ENCODE peak calls at places on chromosomes 13 and 19, in seven cellular contexts. U is dorsolateral prefrontal cortex, E is BJ, H is foreskin fibroblast, I is fibroblast of mammary gland, V is IMR-90, C is psoas muscle. P is an unnamed sample.

GRCh38 chr13:46553886-46554855 is 1.2 kb downstream of the LRCH1 start:
- DNase-seq in U (peak; percentile 35), E (no peak), H (peak; percentile 88), I (peak; percentile 84), V (peak; percentile 95), C (peak; percentile 76), P (peak; percentile 97)

GRCh38 chr19:54137913-54138776 is 583 bp downstream of the CNOT3 start:
- DNase-seq in U (no peak), E (no peak), H (peak; percentile 49), I (no peak), V (no peak), C (peak; percentile 73), P (no peak)

GRCh38 chr13:113877149-113877990 is 13.5 kb upstream of the GAS6 start:
- DNase-seq in U (no peak), E (no peak), H (no peak), I (no peak), V (no peak), C (no peak), P (no peak)

GRCh38 chr13:112529216-112529615 is 58.7 kb downstream of the TUBGCP3 start:
- DNase-seq in U (no peak), E (no peak), H (no peak), I (no peak), V (no peak), C (no peak), P (no peak)

GRCh38 chr13:113903361-113903760 is 39.5 kb upstream of the GAS6 start:
- DNase-seq in U (no peak), E (no peak), H (peak; percentile 74), I (no peak), V (peak; percentile 78), C (no peak), P (no peak)

GRCh38 chr19:39966617-39967016 is 4.3 kb upstream of the PSMC4 start:
- DNase-seq in U (no peak), E (no peak), H (no peak), I (no peak), V (no peak), C (no peak), P (no peak)

GRCh38 chr19:1085676-1086442 is 9.3 kb downstream of the POLR2E start:
- DNase-seq in U (no peak), E (no peak), H (no peak), I (no peak), V (no peak), C (peak; percentile 59), P (no peak)

GRCh38 chr13:62162860-62163259 is 747.2 kb upstream of the PCDH20 start:
- DNase-seq in U (no peak), E (no peak), H (no peak), I (no peak), V (no peak), C (no peak), P (no peak)

GRCh38 chr13:54945978-54946377 is 1917.4 kb downstream of the OLFM4 start:
- DNase-seq in U (no peak), E (no peak), H (no peak), I (no peak), V (no peak), C (no peak), P (no peak)

GRCh38 chr19:28425431-28425931 is 787.5 kb downstream of the UQCRFS1 start:
- DNase-seq in U (no peak), E (peak; percentile 6), H (no peak), I (peak; percentile 25), V (no peak), C (no peak), P (no peak)

GRCh38 chr13:79781829-79782540 is 301.0 kb downstream of the NDFIP2 start:
- DNase-seq in U (no peak), E (no peak), H (no peak), I (no peak), V (peak; percentile 55), C (no peak), P (no peak)

GRCh38 chr13:113124211-113125025 is 1.8 kb downstream of the F10 start:
- DNase-seq in U (no peak), E (no peak), H (no peak), I (no peak), V (no peak), C (no peak), P (no peak)

GRCh38 chr19:5313307-5313706 is 27.3 kb downstream of the PTPRS start:
- DNase-seq in U (no peak), E (no peak), H (no peak), I (no peak), V (no peak), C (no peak), P (no peak)

GRCh38 chr13:111038887-111039286 is 76.2 kb upstream of the ARHGEF7 start:
- DNase-seq in U (no peak), E (no peak), H (no peak), I (no peak), V (no peak), C (no peak), P (no peak)

GRCh38 chr19:56133858-56134654 is 7.0 kb upstream of the ZNF444 start:
- DNase-seq in U (no peak), E (no peak), H (peak; percentile 49), I (peak; percentile 68), V (peak; percentile 17), C (no peak), P (no peak)

GRCh38 chr13:19927117-19927734 is 31.3 kb upstream of the ZMYM2 start:
- DNase-seq in U (no peak), E (peak; percentile 9), H (peak; percentile 47), I (peak; percentile 57), V (peak; percentile 31), C (no peak), P (peak; percentile 48)

GRCh38 chr19:16359074-16359473 is 34.4 kb downstream of the KLF2 start:
- DNase-seq in U (no peak), E (no peak), H (no peak), I (no peak), V (no peak), C (no peak), P (no peak)

GRCh38 chr13:30934803-30935202 is 2.3 kb downstream of the TEX26 start:
- DNase-seq in U (no peak), E (no peak), H (no peak), I (no peak), V (no peak), C (no peak), P (no peak)

GRCh38 chr13:30936920-30937319 is 4.5 kb downstream of the TEX26 start:
- DNase-seq in U (no peak), E (no peak), H (no peak), I (no peak), V (no peak), C (no peak), P (no peak)

GRCh38 chr13:30933334-30933681 is 852 bp downstream of the TEX26 start:
- DNase-seq in U (no peak), E (no peak), H (no peak), I (no peak), V (no peak), C (no peak), P (no peak)

GRCh38 chr13:30932481-30933333 is at the start of gene TEX26:
- DNase-seq in U (no peak), E (no peak), H (no peak), I (no peak), V (no peak), C (peak; percentile 59), P (no peak)

DNA sequence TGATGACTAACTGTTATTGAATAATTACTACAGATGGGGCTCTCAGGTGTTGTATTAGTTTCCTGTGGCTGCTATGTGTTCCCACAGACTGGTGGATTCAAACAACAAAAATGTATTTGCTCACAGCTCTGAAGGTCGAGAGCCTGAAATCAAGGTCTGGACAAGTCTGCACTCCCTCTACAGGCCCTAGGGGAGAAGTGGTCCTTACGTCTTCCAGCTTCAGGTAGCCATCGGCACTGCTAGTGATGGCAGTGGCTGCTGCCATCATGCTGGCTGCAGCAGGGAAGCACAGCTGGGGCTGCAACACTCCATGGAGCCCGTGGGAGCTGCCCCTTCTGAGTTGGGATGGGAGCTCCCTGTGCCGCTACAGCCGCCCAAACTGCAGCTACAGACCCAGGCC is 1.9 kb downstream of the TEX26 start:
- DNase-seq in U (no peak), E (no peak), H (no peak), I (no peak), V (peak; percentile 14), C (no peak), P (peak; percentile 9)
- TF ChIP-seq CTCF in U (no peak), E (peak; percentile 3), H (peak; percentile 3), I (no peak), V (peak; percentile 17), C (no peak), P (peak; percentile 20)

GRCh38 chr13:70108276-70108845 is at the start of gene KLHL1:
- DNase-seq in U (no peak), E (no peak), H (no peak), I (no peak), V (no peak), C (no peak), P (no peak)

GRCh38 chr13:70107125-70107497 is 515 bp upstream of the ATXN8OS start:
- DNase-seq in U (no peak), E (no peak), H (no peak), I (no peak), V (no peak), C (no peak), P (no peak)

GRCh38 chr13:70104481-70104880 is 3.1 kb upstream of the ATXN8OS start:
- DNase-seq in U (no peak), E (no peak), H (no peak), I (no peak), V (no peak), C (no peak), P (no peak)

DNA sequence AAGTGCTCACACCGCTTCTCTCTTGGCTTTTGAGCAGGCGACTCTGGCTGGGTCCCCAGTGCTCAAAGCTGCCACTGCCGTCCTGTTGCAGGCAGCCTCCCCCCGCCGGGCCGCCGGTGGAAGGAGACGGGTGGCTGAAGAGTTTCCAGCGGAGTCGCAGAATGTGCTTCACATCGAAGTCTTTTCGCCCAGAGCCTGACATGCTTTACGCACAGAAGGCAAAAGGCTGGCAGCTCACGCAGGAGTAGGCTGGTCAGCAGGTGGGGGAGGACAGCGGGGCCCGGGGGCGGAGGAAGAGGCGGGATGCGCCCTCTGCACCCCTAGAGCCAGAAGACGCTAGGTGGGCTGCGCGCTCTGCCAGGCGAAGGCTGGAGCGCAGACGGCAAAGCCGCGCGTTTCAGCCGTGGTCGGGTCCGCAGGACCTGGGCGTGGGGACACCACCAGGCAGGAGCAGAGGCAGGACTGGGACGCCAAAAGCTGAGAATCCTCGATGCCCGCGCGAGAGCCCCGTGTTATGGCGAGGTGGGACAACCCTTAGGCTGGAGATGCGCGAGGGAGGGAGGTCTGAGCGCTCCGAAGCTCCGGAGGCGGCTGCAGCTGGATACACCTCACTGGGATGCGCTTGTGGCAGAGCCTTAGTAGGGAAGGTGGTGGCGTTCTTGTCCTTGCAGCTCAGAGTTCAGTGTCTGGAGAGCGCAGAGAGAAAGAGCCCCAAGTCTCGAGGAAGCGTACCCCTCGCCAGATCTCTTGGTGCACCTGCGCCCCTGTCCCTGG is at the start of gene ATXN8OS:
- DNase-seq in U (no peak), E (no peak), H (no peak), I (no peak), V (no peak), C (no peak), P (no peak)
- H3K4me3 ChIP-seq in U (peak within 1 kb of the TSS; percentile 52), E (no peak within 1 kb of the TSS), H (no peak within 1 kb of the TSS), I (no peak within 1 kb of the TSS), V (no peak within 1 kb of the TSS), C (no peak within 1 kb of the TSS), P (no peak within 1 kb of the TSS)

GRCh38 chr13:27839809-27840467 is 47.7 kb downstream of the GSX1 start:
- DNase-seq in U (no peak), E (no peak), H (no peak), I (no peak), V (no peak), C (no peak), P (no peak)
- TF ChIP-seq CTCF in U (no peak), E (no peak), H (no peak), I (no peak), V (no peak), C (no peak), P (no peak)

GRCh38 chr13:51803018-51803417 is 945 bp downstream of the DHRS12 start:
- DNase-seq in U (no peak), E (no peak), H (no peak), I (no peak), V (no peak), C (no peak), P (no peak)
- H3K4me3 ChIP-seq in U (peak overlapping the region; percentile 79), E (peak overlapping the region; percentile 84), H (peak overlapping the region; percentile 71), I (peak overlapping the region; percentile 73), V (peak overlapping the region; percentile 84), C (peak overlapping the region; percentile 95), P (peak overlapping the region; percentile 74)